ENCODE peak calls at places on chromosomes 3 and 15, in four cellular contexts. Z is NCI-H1694, B is heart left ventricle, X is NCI-H1417. C is an unnamed sample.

GRCh38 chr3:62319570-62320243 is 53.6 kb downstream of the FEZF2 start:
- DNase-seq in Z (no peak), B (no peak), X (no peak), C (no peak)

GRCh38 chr3:38454884-38455638 is 1.4 kb downstream of the ACVR2B start:
- DNase-seq in Z (peak), B (peak), X (peak), C (peak)

GRCh38 chr3:16841906-16842709 is 42.6 kb upstream of the PLCL2 start:
- DNase-seq in Z (peak), B (peak), X (peak), C (peak)

GRCh38 chr3:68017069-68017468 is 362.7 kb upstream of the SUCLG2 start:
- DNase-seq in Z (no peak), B (no peak), X (no peak), C (no peak)

GRCh38 chr3:71066849-71067261 is 516.7 kb downstream of the FOXP1 start:
- DNase-seq in Z (no peak), B (no peak), X (no peak), C (no peak)

GRCh38 chr3:119657887-119658702 is 2.3 kb downstream of the POPDC2 start:
- DNase-seq in Z (no peak), B (no peak), X (no peak), C (no peak)

GRCh38 chr3:188037116-188037718 is 116.7 kb upstream of the LPP start:
- DNase-seq in Z (no peak), B (no peak), X (peak), C (peak)

GRCh38 chr3:149670742-149671492 is 13.1 kb upstream of the WWTR1 start:
- DNase-seq in Z (no peak), B (no peak), X (no peak), C (no peak)

GRCh38 chr15:57306305-57306943 is 69.9 kb upstream of the CGNL1 start:
- DNase-seq in Z (peak), B (peak), X (peak), C (peak)

GRCh38 chr3:127796045-127796720 is 26.1 kb downstream of the MGLL start:
- DNase-seq in Z (no peak), B (no peak), X (no peak), C (no peak)

GRCh38 chr3:71111784-71112440 is 471.6 kb downstream of the FOXP1 start:
- DNase-seq in Z (no peak), B (no peak), X (no peak), C (no peak)

GRCh38 chr15:40282144-40282869 is 557 bp downstream of the ANKRD63 start:
- DNase-seq in Z (no peak), B (peak), X (no peak), C (no peak)

GRCh38 chr3:142680710-142681109 is 43.1 kb upstream of the TRPC1 start:
- DNase-seq in Z (no peak), B (no peak), X (no peak), C (no peak)

GRCh38 chr15:58453931-58454793 is 22.4 kb downstream of the LIPC start:
- DNase-seq in Z (no peak), B (no peak), X (no peak), C (no peak)

GRCh38 chr15:63322541-63322940 is 45.1 kb downstream of the APH1B start:
- DNase-seq in Z (no peak), B (peak), X (peak), C (no peak)

GRCh38 chr3:142981108-142981507 is 17.6 kb upstream of the PAQR9 start:
- DNase-seq in Z (no peak), B (no peak), X (no peak), C (peak)

GRCh38 chr15:66766282-66767228 is 64.5 kb downstream of the SMAD6 start:
- DNase-seq in Z (no peak), B (no peak), X (no peak), C (no peak)

GRCh38 chr3:108820586-108820985 is 2.0 kb upstream of the TRAT1 start:
- DNase-seq in Z (no peak), B (no peak), X (peak), C (no peak)

GRCh38 chr3:41148446-41148845 is 50.9 kb upstream of the CTNNB1 start:
- DNase-seq in Z (no peak), B (no peak), X (peak), C (no peak)

GRCh38 chr15:31083394-31083790 is 18.1 kb downstream of the TRPM1 start:
- DNase-seq in Z (no peak), B (no peak), X (no peak), C (no peak)

GRCh38 chr3:64214002-64214696 is 11.1 kb downstream of the PRICKLE2 start:
- DNase-seq in Z (no peak), B (peak), X (no peak), C (no peak)

GRCh38 chr15:71634820-71635219 is 175.5 kb upstream of the NR2E3 start:
- DNase-seq in Z (no peak), B (no peak), X (peak), C (no peak)

GRCh38 chr3:43624619-43625305 is 3.0 kb upstream of the ANO10 start:
- DNase-seq in Z (no peak), B (no peak), X (no peak), C (no peak)

GRCh38 chr15:63075072-63075995 is 32.8 kb downstream of the TPM1 start:
- DNase-seq in Z (no peak), B (no peak), X (no peak), C (no peak)

GRCh38 chr3:13539285-13539625 is 9.7 kb upstream of the FBLN2 start:
- DNase-seq in Z (no peak), B (peak), X (no peak), C (no peak)

GRCh38 chr3:17433866-17434265 is 308.6 kb downstream of the TBC1D5 start:
- DNase-seq in Z (no peak), B (no peak), X (no peak), C (no peak)

GRCh38 chr3:196969660-196970546 is 1.3 kb upstream of the PIGZ start:
- DNase-seq in Z (peak), B (peak), X (peak), C (no peak)

GRCh38 chr15:38088971-38089370 is 154.5 kb downstream of the TMCO5A start:
- DNase-seq in Z (no peak), B (no peak), X (no peak), C (no peak)

GRCh38 chr15:81263477-81263876 is 60.5 kb downstream of the STARD5 start:
- DNase-seq in Z (no peak), B (no peak), X (no peak), C (no peak)

GRCh38 chr15:87477759-87478687 is 778.5 kb downstream of the NTRK3 start:
- DNase-seq in Z (peak), B (no peak), X (no peak), C (peak)

GRCh38 chr3:78140866-78141658 is 1101.2 kb downstream of the ROBO2 start:
- DNase-seq in Z (no peak), B (no peak), X (no peak), C (no peak)

GRCh38 chr3:64954995-64955636 is 267.3 kb upstream of the ADAMTS9 start:
- DNase-seq in Z (no peak), B (no peak), X (no peak), C (no peak)

GRCh38 chr3:150607267-150608065 is 4.3 kb downstream of the SELENOT start:
- DNase-seq in Z (no peak), B (no peak), X (no peak), C (no peak)

GRCh38 chr3:139937674-139938279 is 2.8 kb downstream of the CLSTN2 start:
- DNase-seq in Z (peak), B (no peak), X (peak), C (peak)

GRCh38 chr15:67244966-67245478 is 9.4 kb downstream of the AAGAB start:
- DNase-seq in Z (no peak), B (no peak), X (no peak), C (no peak)

GRCh38 chr3:10602769-10603768 is 97.7 kb upstream of the ATP2B2 start:
- DNase-seq in Z (no peak), B (no peak), X (peak), C (no peak)

GRCh38 chr3:9061634-9062033 is 98.4 kb upstream of the RAD18 start:
- DNase-seq in Z (no peak), B (no peak), X (no peak), C (no peak)

GRCh38 chr3:36488077-36488789 is 107.9 kb downstream of the STAC start:
- DNase-seq in Z (no peak), B (no peak), X (no peak), C (no peak)

GRCh38 chr3:71509024-71509423 is 74.5 kb downstream of the FOXP1 start:
- DNase-seq in Z (no peak), B (no peak), X (peak), C (no peak)

GRCh38 chr3:145244327-145244726 is 916.7 kb downstream of the PLOD2 start:
- DNase-seq in Z (no peak), B (no peak), X (no peak), C (no peak)

C was measured in DMS 273 treated with DMSO at 0.1 percent for 48 hours.